ENCODE peak calls at places on chromosomes 3 and 15, in five cellular contexts. R is IMR-90, N is neuronal stem cell, L is H9, Y is mesendoderm. Z is an unnamed sample.
A peak's percentile ranks its signal among the peaks of the same experiment; 100 is the strongest.

GRCh38 chr3:133691410-133692107 is 29.8 kb upstream of the TOPBP1 start:
- DNase-seq in N (no peak), R (peak; percentile 8), Y (no peak), L (no peak), Z (peak; percentile 31)

GRCh38 chr15:98983333-98983732 is 24.3 kb downstream of the PGPEP1L start:
- DNase-seq in Y (no peak), R (peak; percentile 84), N (no peak), L (no peak), Z (no peak)

GRCh38 chr3:53166781-53167291 is 5.8 kb downstream of the PRKCD start:
- DNase-seq in Y (no peak), R (peak; percentile 64), N (no peak), L (no peak), Z (peak; percentile 15)

GRCh38 chr3:132595036-132595435 is 2.0 kb upstream of the ACKR4 start:
- DNase-seq in R (peak; percentile 66), Y (peak; percentile 68), N (peak; percentile 5), L (peak; percentile 32), Z (peak; percentile 84)

GRCh38 chr3:62566022-62566557 is 192.7 kb upstream of the FEZF2 start:
- DNase-seq in R (no peak), Y (no peak), N (no peak), L (no peak), Z (no peak)

GRCh38 chr3:56988874-56989433 is 71.5 kb upstream of the SPATA12 start:
- DNase-seq in N (peak; percentile 83), L (peak; percentile 75), R (peak; percentile 71), Y (peak; percentile 81), Z (peak; percentile 95)

GRCh38 chr15:87604857-87605446 is 651.6 kb downstream of the NTRK3 start:
- DNase-seq in R (no peak), L (peak; percentile 53), N (peak; percentile 26), Y (peak; percentile 53), Z (no peak)

GRCh38 chr3:149702691-149703426 is 45.0 kb upstream of the WWTR1 start:
- DNase-seq in R (peak; percentile 97), Y (no peak), N (no peak), L (no peak), Z (no peak)

GRCh38 chr3:105401691-105402149 is 35.0 kb downstream of the ALCAM start:
- DNase-seq in L (no peak), N (no peak), R (peak; percentile 37), Y (no peak), Z (no peak)

GRCh38 chr15:32861741-32862140 is 143.9 kb downstream of the GREM1 start:
- DNase-seq in R (peak; percentile 73), L (peak; percentile 40), N (peak; percentile 9), Y (peak; percentile 58), Z (peak; percentile 30)

GRCh38 chr3:134039161-134039862 is 9.6 kb upstream of the SLCO2A1 start:
- DNase-seq in Y (peak; percentile 78), R (no peak), L (peak; percentile 73), N (no peak), Z (peak; percentile 80)

GRCh38 chr15:31435891-31436628 is 109.4 kb downstream of the KLF13 start:
- DNase-seq in N (no peak), Y (no peak), L (no peak), R (no peak), Z (no peak)

GRCh38 chr15:77295446-77295845 is 124.5 kb downstream of the PEAK1 start:
- DNase-seq in N (no peak), Y (no peak), R (peak; percentile 87), L (no peak), Z (peak; percentile 62)

GRCh38 chr15:55700876-55701275 is 42.1 kb downstream of the PRTG start:
- DNase-seq in Y (no peak), N (no peak), L (no peak), R (no peak), Z (no peak)

GRCh38 chr15:94722025-94722636 is 490.8 kb downstream of the MCTP2 start:
- DNase-seq in R (no peak), Y (no peak), N (no peak), L (no peak), Z (no peak)

GRCh38 chr3:10443791-10444429 is 61.5 kb downstream of the ATP2B2 start:
- DNase-seq in L (no peak), Y (no peak), R (no peak), N (no peak), Z (no peak)

GRCh38 chr15:25830844-25831443 is 32.2 kb downstream of the ATP10A start:
- DNase-seq in Y (no peak), L (no peak), N (no peak), R (peak; percentile 98), Z (peak; percentile 20)

GRCh38 chr3:186785517-186786018 is 2.2 kb downstream of the EIF4A2 start:
- DNase-seq in N (no peak), L (no peak), Y (no peak), R (no peak), Z (no peak)

GRCh38 chr3:108414007-108414406 is 96.4 kb downstream of the MYH15 start:
- DNase-seq in R (peak; percentile 18), N (no peak), L (no peak), Y (no peak), Z (peak; percentile 32)

GRCh38 chr15:40006646-40007045 is 32.3 kb downstream of the SRP14 start:
- DNase-seq in R (peak; percentile 85), N (no peak), Y (no peak), L (no peak), Z (peak; percentile 59)

GRCh38 chr15:88741046-88741445 is 62.2 kb upstream of the ACAN start:
- DNase-seq in Y (no peak), N (no peak), R (no peak), L (no peak), Z (no peak)

GRCh38 chr15:27623149-27623548 is 476.0 kb downstream of the OCA2 start:
- DNase-seq in Y (no peak), R (no peak), N (no peak), L (no peak), Z (no peak)

GRCh38 chr15:100291106-100291505 is 50.7 kb downstream of the ADAMTS17 start:
- DNase-seq in Y (peak; percentile 6), R (no peak), N (no peak), L (no peak), Z (peak; percentile 49)

GRCh38 chr3:66495633-66496032 is 5.2 kb downstream of the LRIG1 start:
- DNase-seq in Y (no peak), R (no peak), L (peak; percentile 77), N (peak; percentile 82), Z (no peak)

DNA sequence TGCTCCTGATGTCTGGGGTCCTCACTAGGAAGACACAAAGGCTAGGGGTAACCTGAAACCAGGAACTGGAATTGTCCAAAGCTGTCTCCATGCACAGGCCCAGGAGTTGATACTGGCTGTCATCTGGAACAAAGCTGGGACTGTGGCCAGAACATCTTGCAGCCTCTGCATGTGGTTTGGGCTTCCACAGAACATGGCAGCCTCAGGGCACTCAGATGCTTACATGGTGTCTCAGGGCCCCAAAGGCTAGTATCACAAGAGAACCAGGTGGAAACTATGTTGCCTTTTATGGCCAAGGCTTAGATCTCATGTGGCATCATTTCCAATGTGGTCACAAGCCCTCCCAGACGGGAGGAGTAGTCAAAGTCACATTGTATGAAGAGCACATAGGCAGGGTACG is 335.2 kb upstream of the TRIM42 start:
- DNase-seq in L (no peak), Y (no peak), N (no peak), R (no peak), Z (peak; percentile 47)
- H2BK5ac ChIP-seq in L (no peak overlapping the region), Y (no peak overlapping the region), N (no peak overlapping the region), R (no peak overlapping the region), Z (no peak overlapping the region)

DNA sequence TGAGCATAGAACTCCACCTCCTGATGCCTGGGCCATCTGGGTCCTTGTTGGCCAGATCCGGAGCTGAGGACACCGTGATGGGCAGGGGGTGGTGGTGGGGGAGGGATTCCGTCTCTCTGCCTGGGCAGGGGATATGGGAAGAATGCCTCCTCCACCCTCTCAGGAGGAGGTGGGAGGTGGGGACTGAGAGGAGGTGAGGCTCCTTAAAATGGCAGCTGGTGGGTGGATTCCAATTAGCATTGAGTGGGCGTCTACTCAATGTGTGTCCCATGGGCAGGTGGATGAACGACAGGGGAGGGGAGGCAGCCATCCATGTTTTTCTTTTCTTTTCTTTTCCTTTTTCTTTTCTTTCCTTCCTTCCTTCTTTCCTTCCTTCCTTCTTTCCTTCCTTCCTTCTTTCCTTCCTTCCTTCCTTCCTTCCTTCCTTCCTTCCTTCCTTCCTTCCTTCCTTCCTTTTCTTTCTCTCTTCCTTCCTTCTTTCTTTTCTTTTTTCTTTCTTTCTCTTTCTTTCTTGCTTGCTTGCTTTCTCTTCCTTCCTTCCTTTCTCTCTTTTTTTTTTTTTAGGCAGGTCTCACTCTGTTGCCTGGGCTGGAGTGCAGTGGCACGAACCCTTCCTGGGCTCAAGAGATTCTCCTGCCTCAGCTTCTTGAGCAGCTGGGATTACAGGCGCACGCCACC is 5.0 kb downstream of the SLC28A1 start:
- DNase-seq in R (no peak), Y (no peak), L (peak; percentile 45), N (no peak), Z (no peak)
- H2BK5ac ChIP-seq in R (no peak overlapping the region), Y (no peak overlapping the region), L (no peak overlapping the region), N (no peak overlapping the region), Z (no peak overlapping the region)

DNA sequence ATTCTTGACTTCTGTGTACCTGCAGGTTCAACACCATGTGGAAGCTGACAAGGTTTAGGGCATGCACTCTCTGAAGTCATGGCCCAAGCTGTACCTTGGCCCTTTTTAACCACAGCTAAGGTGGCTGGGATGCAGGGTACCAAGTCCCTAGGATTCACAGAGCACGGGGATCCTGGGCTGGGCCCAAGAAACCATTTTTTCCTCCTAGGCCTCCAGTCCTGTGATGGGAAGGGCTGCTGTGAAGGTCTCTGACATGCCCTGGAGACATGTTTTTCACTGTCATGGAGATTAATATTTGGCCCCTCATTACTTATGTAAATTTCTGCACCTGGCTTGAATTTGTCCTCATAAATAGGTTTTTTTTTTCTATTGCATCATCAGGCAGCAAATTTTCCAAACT is 937.5 kb upstream of the ROBO1 start:
- DNase-seq in N (no peak), R (no peak), L (no peak), Y (no peak), Z (no peak)
- H2BK5ac ChIP-seq in N (no peak overlapping the region), R (no peak overlapping the region), L (no peak overlapping the region), Y (no peak overlapping the region), Z (no peak overlapping the region)

DNA sequence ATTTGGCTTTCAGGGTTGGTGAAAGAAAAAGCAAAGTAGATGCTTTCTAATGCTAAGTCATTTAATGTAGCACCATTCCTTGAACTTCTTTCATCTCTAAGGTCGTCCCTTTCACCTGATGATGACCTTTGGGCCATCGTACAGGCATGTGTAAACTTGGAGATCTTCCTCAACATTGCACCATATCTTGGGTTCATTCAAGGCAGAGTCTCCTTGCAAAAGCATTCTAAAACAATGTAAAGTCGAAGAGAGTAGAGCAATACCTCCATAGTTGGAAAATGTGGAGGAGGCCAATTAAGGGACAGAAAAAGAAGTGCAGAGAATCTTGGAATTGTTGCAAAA is 48.8 kb downstream of the TMEM44 start:
- DNase-seq in L (no peak), R (no peak), Y (no peak), N (no peak), Z (no peak)
- H2BK5ac ChIP-seq in L (no peak overlapping the region), R (peak overlapping the region; percentile 94), Y (no peak overlapping the region), N (no peak overlapping the region), Z (no peak overlapping the region)

GRCh38 chr3:11555211-11555782 is 88.4 kb downstream of the VGLL4 start:
- DNase-seq in R (no peak), L (no peak), N (no peak), Y (no peak), Z (no peak)
- H2BK5ac ChIP-seq in R (peak overlapping the region; percentile 17), L (no peak overlapping the region), N (no peak overlapping the region), Y (no peak overlapping the region), Z (no peak overlapping the region)

Z was measured in trophoblast cell.